ENCODE peak calls at places on chromosomes 4 and X, in five cellular contexts. One of them, this sample, is unnamed.

GRCh38 chr4:14768449-14768848 is 233.8 kb upstream of the CPEB2 start:
- DNase-seq in NCI-H1092: no peak
- DNase-seq in Caco-2: no peak
- DNase-seq in left ventricle myocardium superior: no peak
- DNase-seq in stimulated activated naive CD8-positive, alpha-beta T cell treated with anti-CD3 and anti-CD28 coated beads, Interleukin-15, amount 100 ng/mL, for 72 hours: no peak
- DNase-seq in this sample: no peak

GRCh38 chrX:35886135-35886534 is 33.4 kb upstream of the CFAP47 start:
- DNase-seq in NCI-H1092: no peak
- DNase-seq in left ventricle myocardium superior: no peak
- DNase-seq in Caco-2: no peak
- DNase-seq in stimulated activated naive CD8-positive, alpha-beta T cell treated with anti-CD3 and anti-CD28 coated beads, Interleukin-15, amount 100 ng/mL, for 72 hours: no peak
- DNase-seq in this sample: no peak

GRCh38 chrX:48919360-48919821 is 567 bp upstream of the PIM2 start:
- DNase-seq in left ventricle myocardium superior: no peak
- DNase-seq in Caco-2: no peak
- DNase-seq in NCI-H1092: peak
- DNase-seq in stimulated activated naive CD8-positive, alpha-beta T cell treated with anti-CD3 and anti-CD28 coated beads, Interleukin-15, amount 100 ng/mL, for 72 hours: peak
- DNase-seq in this sample: peak

GRCh38 chr4:87010192-87010591 is 75.4 kb downstream of the AFF1 start:
- DNase-seq in stimulated activated naive CD8-positive, alpha-beta T cell treated with anti-CD3 and anti-CD28 coated beads, Interleukin-15, amount 100 ng/mL, for 72 hours: no peak
- DNase-seq in NCI-H1092: no peak
- DNase-seq in left ventricle myocardium superior: no peak
- DNase-seq in Caco-2: no peak
- DNase-seq in this sample: no peak

GRCh38 chr4:47933798-47934197 is 19.4 kb upstream of the NFXL1 start:
- DNase-seq in left ventricle myocardium superior: no peak
- DNase-seq in NCI-H1092: no peak
- DNase-seq in stimulated activated naive CD8-positive, alpha-beta T cell treated with anti-CD3 and anti-CD28 coated beads, Interleukin-15, amount 100 ng/mL, for 72 hours: no peak
- DNase-seq in Caco-2: peak
- DNase-seq in this sample: peak

GRCh38 chr4:22987861-22988260 is 295.1 kb downstream of the GBA3 start:
- DNase-seq in NCI-H1092: no peak
- DNase-seq in stimulated activated naive CD8-positive, alpha-beta T cell treated with anti-CD3 and anti-CD28 coated beads, Interleukin-15, amount 100 ng/mL, for 72 hours: no peak
- DNase-seq in Caco-2: no peak
- DNase-seq in left ventricle myocardium superior: no peak
- DNase-seq in this sample: no peak

GRCh38 chr4:108120789-108121188 is 47.9 kb downstream of the LEF1 start:
- DNase-seq in left ventricle myocardium superior: no peak
- DNase-seq in Caco-2: no peak
- DNase-seq in stimulated activated naive CD8-positive, alpha-beta T cell treated with anti-CD3 and anti-CD28 coated beads, Interleukin-15, amount 100 ng/mL, for 72 hours: no peak
- DNase-seq in NCI-H1092: no peak
- DNase-seq in this sample: no peak

GRCh38 chr4:23097251-23097650 is 404.5 kb downstream of the GBA3 start:
- DNase-seq in left ventricle myocardium superior: no peak
- DNase-seq in Caco-2: no peak
- DNase-seq in stimulated activated naive CD8-positive, alpha-beta T cell treated with anti-CD3 and anti-CD28 coated beads, Interleukin-15, amount 100 ng/mL, for 72 hours: no peak
- DNase-seq in NCI-H1092: no peak
- DNase-seq in this sample: no peak

GRCh38 chrX:12947545-12948235 is 27.2 kb upstream of the TMSB4X start:
- DNase-seq in NCI-H1092: peak
- DNase-seq in left ventricle myocardium superior: no peak
- DNase-seq in stimulated activated naive CD8-positive, alpha-beta T cell treated with anti-CD3 and anti-CD28 coated beads, Interleukin-15, amount 100 ng/mL, for 72 hours: no peak
- DNase-seq in Caco-2: no peak
- DNase-seq in this sample: no peak

GRCh38 chr4:20046179-20046578 is 205.5 kb upstream of the SLIT2 start:
- DNase-seq in NCI-H1092: no peak
- DNase-seq in left ventricle myocardium superior: no peak
- DNase-seq in Caco-2: no peak
- DNase-seq in stimulated activated naive CD8-positive, alpha-beta T cell treated with anti-CD3 and anti-CD28 coated beads, Interleukin-15, amount 100 ng/mL, for 72 hours: no peak
- DNase-seq in this sample: no peak

GRCh38 chr4:78776729-78777555 is 792 bp downstream of the BMP2K start:
- DNase-seq in stimulated activated naive CD8-positive, alpha-beta T cell treated with anti-CD3 and anti-CD28 coated beads, Interleukin-15, amount 100 ng/mL, for 72 hours: peak
- DNase-seq in left ventricle myocardium superior: peak
- DNase-seq in NCI-H1092: peak
- DNase-seq in Caco-2: peak
- DNase-seq in this sample: peak

GRCh38 chr4:183987987-183988392 is 82.9 kb downstream of the STOX2 start:
- DNase-seq in Caco-2: peak
- DNase-seq in left ventricle myocardium superior: peak
- DNase-seq in stimulated activated naive CD8-positive, alpha-beta T cell treated with anti-CD3 and anti-CD28 coated beads, Interleukin-15, amount 100 ng/mL, for 72 hours: no peak
- DNase-seq in NCI-H1092: no peak
- DNase-seq in this sample: no peak

GRCh38 chr4:72112514-72113156 is 80.8 kb downstream of the NPFFR2 start:
- DNase-seq in NCI-H1092: no peak
- DNase-seq in left ventricle myocardium superior: no peak
- DNase-seq in Caco-2: no peak
- DNase-seq in stimulated activated naive CD8-positive, alpha-beta T cell treated with anti-CD3 and anti-CD28 coated beads, Interleukin-15, amount 100 ng/mL, for 72 hours: peak
- DNase-seq in this sample: no peak

This sample was measured in central memory CD4-positive, alpha-beta T cell.